ENCODE peak calls at places on chromosomes 11 and 22, in six cellular contexts. M, K, U, Y, P and A are unnamed samples.

GRCh38 chr11:33160147-33160546 is 1.1 kb downstream of the CSTF3 start:
- DNase-seq in M (no peak), K (no peak), U (no peak), Y (no peak), P (no peak), A (no peak)

GRCh38 chr11:42066113-42066512 is 606.7 kb upstream of the LRRC4C start:
- DNase-seq in M (no peak), K (no peak), U (no peak), Y (no peak), P (no peak), A (peak)

GRCh38 chr22:20130739-20131592 is 638 bp upstream of the ZDHHC8 start:
- DNase-seq in M (peak), K (no peak), U (peak), Y (peak), P (no peak), A (peak)

GRCh38 chr11:69326622-69327219 is 32.8 kb downstream of the MYEOV start:
- DNase-seq in M (no peak), K (no peak), U (no peak), Y (no peak), P (no peak), A (no peak)

GRCh38 chr22:49462795-49463194 is 364.9 kb downstream of the BRD1 start:
- DNase-seq in M (no peak), K (no peak), U (no peak), Y (no peak), P (no peak), A (no peak)

GRCh38 chr11:85086511-85087284 is 540.4 kb downstream of the DLG2 start:
- DNase-seq in M (peak), K (no peak), U (no peak), Y (no peak), P (no peak), A (no peak)

GRCh38 chr22:21587803-21588611 is 20.5 kb downstream of the UBE2L3 start:
- DNase-seq in M (no peak), K (peak), U (peak), Y (no peak), P (no peak), A (no peak)

GRCh38 chr11:100556781-100557180 is 130.3 kb upstream of the ARHGAP42 start:
- DNase-seq in M (no peak), K (no peak), U (no peak), Y (no peak), P (no peak), A (no peak)

GRCh38 chr11:126680109-126680508 is 320.5 kb downstream of the KIRREL3 start:
- DNase-seq in M (peak), K (no peak), U (no peak), Y (no peak), P (no peak), A (no peak)

GRCh38 chr11:107040447-107041444 is 22.5 kb upstream of the GUCY1A2 start:
- DNase-seq in M (no peak), K (peak), U (no peak), Y (no peak), P (peak), A (no peak)

GRCh38 chr22:35483730-35484129 is 56.9 kb upstream of the RASD2 start:
- DNase-seq in M (no peak), K (no peak), U (no peak), Y (no peak), P (no peak), A (no peak)

GRCh38 chr22:38305481-38306448 is 11.5 kb downstream of the CSNK1E start:
- DNase-seq in M (no peak), K (no peak), U (peak), Y (no peak), P (no peak), A (no peak)

GRCh38 chr11:93741882-93742226 is 382 bp downstream of the C11orf54 start:
- DNase-seq in M (peak), K (peak), U (peak), Y (peak), P (no peak), A (peak)

GRCh38 chr22:30290318-30290678 is 993 bp upstream of the CASTOR1 start:
- DNase-seq in M (no peak), K (no peak), U (no peak), Y (no peak), P (no peak), A (no peak)

GRCh38 chr22:19984201-19984753 is 32.3 kb downstream of the ARVCF start:
- DNase-seq in M (peak), K (no peak), U (no peak), Y (no peak), P (no peak), A (no peak)

GRCh38 chr11:107858217-107859070 is at the start of gene SLC35F2:
- DNase-seq in M (peak), K (no peak), U (peak), Y (peak), P (no peak), A (peak)

GRCh38 chr11:48099916-48100446 is 116.6 kb upstream of the OR4B1 start:
- DNase-seq in M (no peak), K (no peak), U (no peak), Y (no peak), P (no peak), A (no peak)

GRCh38 chr11:326842-327580 is 6.4 kb upstream of the IFITM3 start:
- DNase-seq in M (no peak), K (no peak), U (peak), Y (peak), P (no peak), A (peak)

GRCh38 chr11:126430581-126431320 is 75.3 kb downstream of the ST3GAL4 start:
- DNase-seq in M (no peak), K (no peak), U (peak), Y (no peak), P (no peak), A (no peak)

GRCh38 chr22:35430897-35431322 is 31.0 kb downstream of the MCM5 start:
- DNase-seq in M (peak), K (peak), U (peak), Y (peak), P (peak), A (peak)

GRCh38 chr22:29587938-29588699 is 7.2 kb upstream of the NIPSNAP1 start:
- DNase-seq in M (peak), K (peak), U (no peak), Y (no peak), P (peak), A (no peak)

GRCh38 chr11:130115218-130115617 is 44.4 kb upstream of the ST14 start:
- DNase-seq in M (no peak), K (no peak), U (no peak), Y (no peak), P (no peak), A (peak)

GRCh38 chr22:47328550-47329243 is 566.2 kb downstream of the TBC1D22A start:
- DNase-seq in M (no peak), K (peak), U (no peak), Y (no peak), P (peak), A (peak)

GRCh38 chr22:41204992-41205900 is at the start of gene L3MBTL2:
- DNase-seq in M (peak), K (peak), U (peak), Y (peak), P (peak), A (peak)

GRCh38 chr11:123020968-123021367 is 39.3 kb upstream of the BSX start:
- DNase-seq in M (peak), K (no peak), U (peak), Y (peak), P (peak), A (no peak)

GRCh38 chr11:69636512-69636866 is 4.5 kb upstream of the CCND1 start:
- DNase-seq in M (peak), K (peak), U (peak), Y (peak), P (peak), A (peak)